ENCODE peak calls at places on chromosome 14, in eight cellular contexts. H is upper lobe of left lung, L is suprapubic skin, P is HCT116, S is Panc1, O is HepG2, G is K562, J is transverse colon. N is an unnamed sample.

GRCh38 chr14:68011629-68012028 is 192.1 kb downstream of the RAD51B start:
- DNase-seq in H (no peak), S (no peak), L (no peak), J (no peak), G (no peak), P (no peak), O (no peak), N (no peak)

GRCh38 chr14:67018720-67019119 is 170.5 kb upstream of the GARIN2 start:
- DNase-seq in L (no peak), P (no peak), O (no peak), H (no peak), S (no peak), J (no peak), G (no peak), N (no peak)

GRCh38 chr14:62739647-62740046 is 305.6 kb downstream of the KCNH5 start:
- DNase-seq in S (no peak), O (no peak), H (no peak), J (no peak), P (no peak), L (no peak), G (no peak), N (no peak)

GRCh38 chr14:68473794-68474193 is 319.1 kb downstream of the ZFP36L1 start:
- DNase-seq in H (no peak), S (no peak), P (no peak), J (no peak), L (no peak), O (no peak), G (no peak), N (no peak)

GRCh38 chr14:41609704-41610183 is 3.1 kb downstream of the LRFN5 start:
- DNase-seq in G (no peak), P (no peak), H (peak), S (no peak), L (peak), J (no peak), O (no peak), N (no peak)

GRCh38 chr14:91149462-91149861 is 35.6 kb downstream of the DGLUCY start:
- DNase-seq in P (no peak), G (peak), S (peak), O (peak), J (peak), H (no peak), L (no peak), N (peak)

GRCh38 chr14:23056257-23056955 is 914 bp downstream of the CDH24 start:
- DNase-seq in O (peak), S (no peak), G (peak), H (peak), J (peak), P (peak), L (no peak), N (no peak)

GRCh38 chr14:38065101-38065762 is 142.5 kb upstream of the SSTR1 start:
- DNase-seq in S (no peak), J (no peak), O (no peak), L (no peak), P (no peak), H (no peak), G (no peak), N (no peak)

GRCh38 chr14:24315807-24316596 is 4.7 kb downstream of the LTB4R start:
- DNase-seq in G (peak), P (no peak), H (peak), S (no peak), J (peak), L (peak), O (peak), N (no peak)

GRCh38 chr14:73833530-73834257 is 17.9 kb upstream of the PTGR2 start:
- DNase-seq in G (no peak), P (no peak), H (no peak), J (no peak), O (peak), S (no peak), L (no peak), N (no peak)

GRCh38 chr14:32074887-32075572 is 2.1 kb upstream of the ARHGAP5 start:
- DNase-seq in J (no peak), L (no peak), P (no peak), O (peak), G (no peak), H (no peak), S (no peak), N (no peak)

GRCh38 chr14:103329421-103330347 is 4.4 kb upstream of the EIF5 start:
- DNase-seq in L (no peak), P (no peak), G (peak), H (no peak), J (peak), S (no peak), O (peak), N (no peak)

GRCh38 chr14:68464716-68465115 is 328.2 kb downstream of the ZFP36L1 start:
- DNase-seq in H (no peak), O (no peak), P (peak), G (no peak), J (no peak), L (no peak), S (no peak), N (no peak)

GRCh38 chr14:48005986-48006385 is 330.6 kb upstream of the MDGA2 start:
- DNase-seq in J (no peak), S (no peak), P (no peak), L (no peak), H (no peak), G (no peak), O (no peak), N (no peak)

GRCh38 chr14:100882026-100882967 is 21.2 kb downstream of the RTL1 start:
- DNase-seq in J (no peak), O (no peak), G (no peak), P (no peak), H (no peak), S (no peak), L (no peak), N (no peak)

GRCh38 chr14:83007641-83008237 is 1474.1 kb upstream of the SEL1L start:
- DNase-seq in P (no peak), G (no peak), H (no peak), S (no peak), J (no peak), L (no peak), O (no peak), N (no peak)

GRCh38 chr14:24362241-24362960 is 5.6 kb upstream of the NFATC4 start:
- DNase-seq in O (no peak), L (no peak), P (no peak), J (no peak), G (no peak), S (no peak), H (no peak), N (no peak)

GRCh38 chr14:73460691-73461127 is 2.4 kb upstream of the NUMB start:
- DNase-seq in J (no peak), O (no peak), P (no peak), H (no peak), G (no peak), L (no peak), S (no peak), N (no peak)

GRCh38 chr14:73723799-73724621 is 9.8 kb upstream of the PNMA1 start:
- DNase-seq in G (no peak), H (no peak), P (no peak), J (no peak), S (no peak), O (no peak), L (no peak), N (peak)

GRCh38 chr14:56797569-56798446 is 12.5 kb downstream of the OTX2 start:
- DNase-seq in S (no peak), L (no peak), G (no peak), P (no peak), H (peak), O (no peak), J (no peak), N (no peak)

GRCh38 chr14:81669308-81669707 is 135.7 kb upstream of the SEL1L start:
- DNase-seq in S (no peak), P (no peak), O (no peak), J (no peak), L (no peak), H (no peak), G (no peak), N (no peak)

GRCh38 chr14:81275995-81276698 is 55.4 kb upstream of the GTF2A1 start:
- DNase-seq in O (no peak), G (no peak), P (no peak), H (no peak), S (no peak), J (no peak), L (no peak), N (no peak)

GRCh38 chr14:52824479-52824878 is 33.1 kb upstream of the GNPNAT1 start:
- DNase-seq in G (no peak), O (no peak), L (no peak), P (no peak), H (no peak), S (no peak), J (no peak), N (no peak)

GRCh38 chr14:67421356-67422224 is 9.6 kb upstream of the PLEK2 start:
- DNase-seq in O (no peak), S (no peak), J (no peak), G (peak), H (no peak), P (no peak), L (no peak), N (no peak)

GRCh38 chr14:64760146-64760755 is 56.0 kb downstream of the PLEKHG3 start:
- DNase-seq in H (no peak), O (peak), J (peak), P (peak), G (peak), L (no peak), S (peak), N (no peak)

GRCh38 chr14:99506269-99506668 is 25.1 kb downstream of the CCNK start:
- DNase-seq in P (no peak), L (no peak), S (no peak), H (no peak), J (no peak), G (no peak), O (no peak), N (no peak)

GRCh38 chr14:34078117-34078743 is 127.4 kb upstream of the EGLN3 start:
- DNase-seq in G (peak), J (no peak), L (no peak), O (no peak), P (no peak), S (no peak), H (no peak), N (no peak)

GRCh38 chr14:92922155-92922735 is 705 bp upstream of the CHGA start:
- DNase-seq in P (no peak), H (no peak), L (no peak), J (no peak), G (no peak), O (no peak), S (no peak), N (no peak)

GRCh38 chr14:101843665-101844064 is 82.2 kb downstream of the PPP2R5C start:
- DNase-seq in H (no peak), S (no peak), O (no peak), P (no peak), G (no peak), L (no peak), J (peak), N (no peak)

GRCh38 chr14:100246809-100247428 is 8.0 kb downstream of the YY1 start:
- DNase-seq in G (peak), L (no peak), H (no peak), S (no peak), J (no peak), O (peak), P (peak), N (no peak)

GRCh38 chr14:79861111-79861510 is 350.2 kb downstream of the DIO2 start:
- DNase-seq in P (no peak), J (no peak), L (no peak), G (no peak), S (no peak), O (no peak), H (no peak), N (no peak)

GRCh38 chr14:92653162-92653651 is 95.2 kb downstream of the LGMN start:
- DNase-seq in P (no peak), L (no peak), G (no peak), O (no peak), J (no peak), S (no peak), H (no peak), N (no peak)

DNA sequence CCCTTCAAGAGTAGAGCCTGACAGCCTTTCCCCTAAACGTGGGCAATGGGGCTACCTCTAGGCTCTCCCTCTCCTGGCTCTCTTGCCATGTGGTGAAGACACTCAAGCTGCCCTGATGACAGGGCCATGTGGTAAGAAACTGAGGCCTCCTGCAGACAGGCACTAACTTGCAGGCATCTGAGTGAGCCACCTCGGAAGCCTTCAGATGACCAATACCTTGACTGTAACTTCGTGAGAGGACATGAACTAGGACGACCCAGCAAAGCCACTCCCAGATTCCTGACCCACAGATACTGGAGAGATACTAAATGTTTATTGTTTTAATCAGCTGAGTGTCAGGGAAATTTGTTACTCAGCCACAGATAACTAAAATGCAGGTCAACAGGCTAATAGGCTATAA is 96.4 kb downstream of the EFCAB11 start:
- DNase-seq in O (no peak), L (no peak), H (no peak), P (no peak), G (no peak), S (no peak), J (no peak), N (no peak)
- H3K4me3 ChIP-seq in O (no peak), L (no peak), H (no peak), P (no peak), G (no peak), S (no peak), J (no peak), N (no peak)

GRCh38 chr14:88987516-88987915 is 163.1 kb downstream of the TTC8 start:
- DNase-seq in G (no peak), J (peak), L (no peak), S (no peak), P (peak), H (no peak), O (no peak), N (no peak)
- TF ChIP-seq POLR2AphosphoS5 in G (no peak), J (no peak), L (no peak), S (no peak), P (no peak), H (no peak), O (no peak), N (no peak)

GRCh38 chr14:50060871-50061663 is 55.3 kb downstream of the VCPKMT start:
- DNase-seq in P (no peak), J (peak), O (peak), S (no peak), G (peak), H (no peak), L (no peak), N (peak)
- H3K4me3 ChIP-seq in P (peak), J (no peak), O (peak), S (no peak), G (no peak), H (no peak), L (no peak), N (peak)

GRCh38 chr14:96149131-96149530 is 55.5 kb upstream of the BDKRB2 start:
- DNase-seq in H (no peak), S (no peak), J (no peak), L (no peak), G (no peak), P (no peak), O (no peak), N (no peak)

GRCh38 chr14:96148631-96149030 is 56.0 kb upstream of the BDKRB2 start:
- DNase-seq in P (no peak), O (no peak), S (no peak), G (no peak), L (no peak), H (no peak), J (no peak), N (no peak)

GRCh38 chr14:96146131-96146771 is 58.4 kb upstream of the BDKRB2 start:
- DNase-seq in G (no peak), S (no peak), H (no peak), J (no peak), P (no peak), O (no peak), L (no peak), N (no peak)

GRCh38 chr14:96143906-96144305 is 60.7 kb upstream of the BDKRB2 start:
- DNase-seq in L (no peak), G (no peak), H (no peak), S (no peak), O (no peak), P (no peak), J (no peak), N (no peak)

GRCh38 chr14:96145116-96145864 is 59.3 kb upstream of the BDKRB2 start:
- DNase-seq in J (no peak), H (no peak), G (no peak), S (no peak), O (no peak), L (no peak), P (no peak), N (no peak)
- TF ChIP-seq POLR2AphosphoS5 in J (no peak), H (no peak), G (no peak), S (no peak), O (no peak), L (no peak), P (no peak), N (no peak)

GRCh38 chr14:75139185-75139584 is 12.3 kb upstream of the NEK9 start:
- DNase-seq in P (no peak), S (no peak), J (no peak), O (no peak), H (no peak), L (no peak), G (no peak), N (no peak)
- H3K4me3 ChIP-seq in P (no peak), S (no peak), J (no peak), O (no peak), H (no peak), L (no peak), G (no peak), N (no peak)

N was measured in SK-N-MC.